ENCODE peak calls at places on chromosomes 7 and 10, in eight cellular contexts. D is T-cell; R is glutamatergic neuron; H is non-pigmented ciliary epithelial cell; J is tibial nerve; C is activated T-cell treated with anti-CD3 and anti-CD28 coated beads, Interleukin-2, amount 50 U/mL, for 72 hours; Q is pancreas; I is activated B cell treated with CpG ODN at 0.5 μM for 24 hours. V is an unnamed sample.

GRCh38 chr7:5713124-5713912 is 68.1 kb downstream of the RNF216 start:
- DNase-seq in D (no peak), R (no peak), H (no peak), J (no peak), C (no peak), Q (no peak), I (no peak), V (no peak)

GRCh38 chr7:159017741-159018140 is 126.9 kb downstream of the VIPR2 start:
- DNase-seq in D (no peak), R (no peak), H (no peak), J (no peak), C (peak), Q (no peak), I (no peak), V (no peak)

GRCh38 chr7:10076661-10077300 is 896.9 kb upstream of the PHF14 start:
- DNase-seq in D (no peak), R (no peak), H (no peak), J (no peak), C (no peak), Q (no peak), I (no peak), V (no peak)

GRCh38 chr10:14548474-14548873 is 217.8 kb upstream of the FRMD4A start:
- DNase-seq in D (no peak), R (peak), H (no peak), J (no peak), C (no peak), Q (no peak), I (no peak), V (no peak)

GRCh38 chr10:86688398-86688921 is 20.1 kb downstream of the LDB3 start:
- DNase-seq in D (peak), R (peak), H (no peak), J (peak), C (peak), Q (peak), I (peak), V (no peak)

GRCh38 chr7:151373599-151373998 is 32.0 kb downstream of the NUB1 start:
- DNase-seq in D (no peak), R (no peak), H (no peak), J (no peak), C (no peak), Q (no peak), I (no peak), V (peak)

GRCh38 chr7:74207586-74207985 is 2.2 kb upstream of the LAT2 start:
- DNase-seq in D (no peak), R (no peak), H (no peak), J (no peak), C (no peak), Q (no peak), I (peak), V (no peak)

GRCh38 chr10:9951481-9952257 is 1066.0 kb upstream of the CELF2 start:
- DNase-seq in D (no peak), R (no peak), H (peak), J (no peak), C (no peak), Q (no peak), I (no peak), V (no peak)

GRCh38 chr7:37065779-37066271 is 341.5 kb upstream of the AOAH start:
- DNase-seq in D (no peak), R (no peak), H (peak), J (no peak), C (peak), Q (no peak), I (no peak), V (no peak)

GRCh38 chr10:48605264-48605615 is 367 bp upstream of the ARHGAP22 start:
- DNase-seq in D (no peak), R (no peak), H (no peak), J (no peak), C (no peak), Q (no peak), I (no peak), V (no peak)

GRCh38 chr10:108166401-108166800 is 1001.9 kb upstream of the SORCS1 start:
- DNase-seq in D (no peak), R (no peak), H (no peak), J (no peak), C (no peak), Q (no peak), I (no peak), V (no peak)

GRCh38 chr7:55966851-55967250 is 2.5 kb downstream of the NIPSNAP2 start:
- DNase-seq in D (no peak), R (peak), H (no peak), J (no peak), C (no peak), Q (no peak), I (no peak), V (no peak)

GRCh38 chr7:135597181-135597925 is 39.6 kb downstream of the NUP205 start:
- DNase-seq in D (no peak), R (no peak), H (no peak), J (no peak), C (no peak), Q (no peak), I (no peak), V (no peak)

GRCh38 chr10:62726142-62726541 is 78.4 kb upstream of the ADO start:
- DNase-seq in D (no peak), R (no peak), H (no peak), J (no peak), C (peak), Q (no peak), I (no peak), V (no peak)

GRCh38 chr7:79893991-79894390 is 240.6 kb upstream of the GNAI1 start:
- DNase-seq in D (no peak), R (no peak), H (no peak), J (no peak), C (no peak), Q (no peak), I (no peak), V (no peak)

GRCh38 chr7:70569335-70569819 is 562.6 kb upstream of the GALNT17 start:
- DNase-seq in D (no peak), R (no peak), H (peak), J (no peak), C (no peak), Q (no peak), I (no peak), V (no peak)

GRCh38 chr10:93797825-93798224 is 40.1 kb downstream of the LGI1 start:
- DNase-seq in D (no peak), R (no peak), H (no peak), J (no peak), C (no peak), Q (no peak), I (no peak), V (no peak)

GRCh38 chr10:45466784-45467183 is 92.8 kb downstream of the ALOX5 start:
- DNase-seq in D (no peak), R (no peak), H (no peak), J (no peak), C (no peak), Q (no peak), I (no peak), V (no peak)

GRCh38 chr10:12975266-12975665 is 26.2 kb downstream of the CCDC3 start:
- DNase-seq in D (no peak), R (no peak), H (no peak), J (no peak), C (no peak), Q (no peak), I (no peak), V (peak)

GRCh38 chr10:4012848-4013247 is 227.8 kb upstream of the KLF6 start:
- DNase-seq in D (no peak), R (no peak), H (no peak), J (no peak), C (no peak), Q (no peak), I (no peak), V (no peak)

V was measured in suprapubic skin.